ENCODE peak calls at places on chromosomes 7 and 10, in seven cellular contexts. One of them, this sample, is unnamed.

GRCh38 chr7:35185908-35186731 is 67.8 kb downstream of the TBX20 start:
- DNase-seq in stimulated activated naive CD8-positive, alpha-beta T cell treated with anti-CD3 and anti-CD28 coated beads, Interleukin-15, Interleukin-2, amounts not matched to agents 100 U/mL and 50 U/mL, for 24 hours: peak
- DNase-seq in uterus: no peak
- DNase-seq in activated gamma-delta T cell treated with Interleukin-2 at 50 U/mL for 16 hours: no peak
- DNase-seq in RKO: no peak
- DNase-seq in midbrain: peak
- DNase-seq in KBM-7: peak
- DNase-seq in this sample: peak

GRCh38 chr10:31644931-31645633 is 283.5 kb downstream of the ARHGAP12 start:
- DNase-seq in stimulated activated naive CD8-positive, alpha-beta T cell treated with anti-CD3 and anti-CD28 coated beads, Interleukin-15, Interleukin-2, amounts not matched to agents 100 U/mL and 50 U/mL, for 24 hours: no peak
- DNase-seq in uterus: no peak
- DNase-seq in activated gamma-delta T cell treated with Interleukin-2 at 50 U/mL for 16 hours: no peak
- DNase-seq in RKO: peak
- DNase-seq in midbrain: no peak
- DNase-seq in KBM-7: no peak
- DNase-seq in this sample: no peak

GRCh38 chr10:92242910-92243671 is 47.8 kb downstream of the CPEB3 start:
- DNase-seq in stimulated activated naive CD8-positive, alpha-beta T cell treated with anti-CD3 and anti-CD28 coated beads, Interleukin-15, Interleukin-2, amounts not matched to agents 100 U/mL and 50 U/mL, for 24 hours: peak
- DNase-seq in uterus: peak
- DNase-seq in activated gamma-delta T cell treated with Interleukin-2 at 50 U/mL for 16 hours: peak
- DNase-seq in RKO: peak
- DNase-seq in midbrain: peak
- DNase-seq in KBM-7: peak
- DNase-seq in this sample: peak

GRCh38 chr10:80199828-80200227 is 5.5 kb downstream of the ANXA11 start:
- DNase-seq in stimulated activated naive CD8-positive, alpha-beta T cell treated with anti-CD3 and anti-CD28 coated beads, Interleukin-15, Interleukin-2, amounts not matched to agents 100 U/mL and 50 U/mL, for 24 hours: no peak
- DNase-seq in uterus: no peak
- DNase-seq in activated gamma-delta T cell treated with Interleukin-2 at 50 U/mL for 16 hours: no peak
- DNase-seq in RKO: no peak
- DNase-seq in midbrain: peak
- DNase-seq in KBM-7: peak
- DNase-seq in this sample: no peak

GRCh38 chr7:156842317-156842716 is 50.7 kb downstream of the LMBR1 start:
- DNase-seq in stimulated activated naive CD8-positive, alpha-beta T cell treated with anti-CD3 and anti-CD28 coated beads, Interleukin-15, Interleukin-2, amounts not matched to agents 100 U/mL and 50 U/mL, for 24 hours: no peak
- DNase-seq in uterus: no peak
- DNase-seq in activated gamma-delta T cell treated with Interleukin-2 at 50 U/mL for 16 hours: no peak
- DNase-seq in RKO: no peak
- DNase-seq in midbrain: no peak
- DNase-seq in KBM-7: no peak
- DNase-seq in this sample: no peak

GRCh38 chr7:15885678-15886077 is 199.2 kb upstream of the MEOX2 start:
- DNase-seq in stimulated activated naive CD8-positive, alpha-beta T cell treated with anti-CD3 and anti-CD28 coated beads, Interleukin-15, Interleukin-2, amounts not matched to agents 100 U/mL and 50 U/mL, for 24 hours: no peak
- DNase-seq in uterus: no peak
- DNase-seq in activated gamma-delta T cell treated with Interleukin-2 at 50 U/mL for 16 hours: no peak
- DNase-seq in RKO: no peak
- DNase-seq in midbrain: no peak
- DNase-seq in KBM-7: peak
- DNase-seq in this sample: no peak

GRCh38 chr10:778626-779330 is 89.3 kb upstream of the DIP2C start:
- DNase-seq in stimulated activated naive CD8-positive, alpha-beta T cell treated with anti-CD3 and anti-CD28 coated beads, Interleukin-15, Interleukin-2, amounts not matched to agents 100 U/mL and 50 U/mL, for 24 hours: no peak
- DNase-seq in uterus: no peak
- DNase-seq in activated gamma-delta T cell treated with Interleukin-2 at 50 U/mL for 16 hours: no peak
- DNase-seq in RKO: no peak
- DNase-seq in midbrain: no peak
- DNase-seq in KBM-7: no peak
- DNase-seq in this sample: peak

GRCh38 chr10:65497837-65498236 is 1428.0 kb upstream of the LRRTM3 start:
- DNase-seq in stimulated activated naive CD8-positive, alpha-beta T cell treated with anti-CD3 and anti-CD28 coated beads, Interleukin-15, Interleukin-2, amounts not matched to agents 100 U/mL and 50 U/mL, for 24 hours: no peak
- DNase-seq in uterus: no peak
- DNase-seq in activated gamma-delta T cell treated with Interleukin-2 at 50 U/mL for 16 hours: no peak
- DNase-seq in RKO: no peak
- DNase-seq in midbrain: no peak
- DNase-seq in KBM-7: no peak
- DNase-seq in this sample: no peak